ENCODE peak calls at places on chromosome 22, in five cellular contexts. L is foreskin fibroblast, C is mesothelial cell of epicardium, D is heart left ventricle, E is uterus. W is an unnamed sample.

GRCh38 chr22:45468872-45469572 is 33.7 kb upstream of the FBLN1 start:
- DNase-seq in D (no peak), E (peak), L (peak), C (no peak), W (no peak)

GRCh38 chr22:32423664-32424063 is 11.6 kb upstream of the RTCB start:
- DNase-seq in D (no peak), L (no peak), C (no peak), E (no peak), W (no peak)

GRCh38 chr22:21105294-21105693 is 59.5 kb downstream of the LRRC74B start:
- DNase-seq in C (no peak), D (no peak), E (no peak), L (no peak), W (no peak)

GRCh38 chr22:46000081-46001027 is 23.4 kb upstream of the WNT7B start:
- DNase-seq in D (peak), E (no peak), C (no peak), L (no peak), W (no peak)

GRCh38 chr22:46394622-46395021 is 59.1 kb downstream of the TRMU start:
- DNase-seq in D (no peak), L (no peak), E (no peak), C (no peak), W (no peak)

GRCh38 chr22:18056161-18056666 is 21.6 kb upstream of the PEX26 start:
- DNase-seq in C (no peak), E (peak), L (peak), D (no peak), W (no peak)

GRCh38 chr22:22712092-22712658 is 67.8 kb downstream of the GGTLC2 start:
- DNase-seq in E (no peak), C (no peak), D (no peak), L (no peak), W (peak)

GRCh38 chr22:19892249-19892879 is 37.7 kb upstream of the GNB1L start:
- DNase-seq in L (no peak), D (no peak), E (peak), C (no peak), W (no peak)

GRCh38 chr22:17475318-17476212 is 87.7 kb upstream of the SLC25A18 start:
- DNase-seq in C (no peak), E (no peak), L (no peak), D (no peak), W (no peak)

GRCh38 chr22:23899042-23899745 is 5.0 kb downstream of the MIF start:
- DNase-seq in L (peak), D (no peak), C (no peak), E (no peak), W (no peak)

GRCh38 chr22:29734853-29735252 is 15.1 kb downstream of the CABP7 start:
- DNase-seq in C (no peak), D (no peak), E (no peak), L (no peak), W (no peak)

GRCh38 chr22:29733362-29734322 is 13.8 kb downstream of the CABP7 start:
- DNase-seq in D (no peak), C (no peak), L (peak), E (no peak), W (no peak)

GRCh38 chr22:29737251-29738117 is 17.7 kb downstream of the CABP7 start:
- DNase-seq in C (no peak), D (peak), L (peak), E (no peak), W (no peak)

GRCh38 chr22:29731058-29731850 is 11.5 kb downstream of the CABP7 start:
- DNase-seq in E (no peak), C (no peak), D (no peak), L (no peak), W (no peak)

DNA sequence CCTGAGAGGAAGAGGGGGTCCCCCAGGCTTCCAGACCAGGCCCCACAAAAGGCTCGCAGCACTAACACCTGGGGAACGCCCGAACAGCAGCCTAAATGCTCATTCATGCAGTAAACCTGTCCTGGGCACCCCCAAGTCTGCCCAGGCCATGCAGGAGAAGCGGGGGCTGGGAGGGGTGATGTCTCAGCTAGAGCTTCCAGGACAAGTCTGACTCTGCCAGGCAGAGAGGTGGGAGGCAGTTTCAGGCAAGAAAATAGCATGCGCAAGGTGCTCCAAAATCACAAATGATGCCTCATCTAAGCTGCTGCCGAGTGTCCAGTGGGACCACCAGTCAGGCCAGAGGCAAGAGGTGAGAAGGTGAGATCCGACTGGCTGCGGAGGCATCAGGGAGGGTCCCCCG is 14.6 kb downstream of the CABP7 start:
- DNase-seq in E (no peak), D (no peak), L (no peak), C (no peak), W (no peak)
- TF ChIP-seq CTCF in E (no peak), D (no peak), L (no peak), C (no peak), W (no peak)

GRCh38 chr22:36904260-36904659 is 9.2 kb upstream of the CSF2RB start:
- DNase-seq in C (no peak), L (no peak), D (no peak), E (no peak), W (no peak)
- TF ChIP-seq CTCF in C (no peak), L (no peak), D (no peak), E (no peak), W (peak)

DNA sequence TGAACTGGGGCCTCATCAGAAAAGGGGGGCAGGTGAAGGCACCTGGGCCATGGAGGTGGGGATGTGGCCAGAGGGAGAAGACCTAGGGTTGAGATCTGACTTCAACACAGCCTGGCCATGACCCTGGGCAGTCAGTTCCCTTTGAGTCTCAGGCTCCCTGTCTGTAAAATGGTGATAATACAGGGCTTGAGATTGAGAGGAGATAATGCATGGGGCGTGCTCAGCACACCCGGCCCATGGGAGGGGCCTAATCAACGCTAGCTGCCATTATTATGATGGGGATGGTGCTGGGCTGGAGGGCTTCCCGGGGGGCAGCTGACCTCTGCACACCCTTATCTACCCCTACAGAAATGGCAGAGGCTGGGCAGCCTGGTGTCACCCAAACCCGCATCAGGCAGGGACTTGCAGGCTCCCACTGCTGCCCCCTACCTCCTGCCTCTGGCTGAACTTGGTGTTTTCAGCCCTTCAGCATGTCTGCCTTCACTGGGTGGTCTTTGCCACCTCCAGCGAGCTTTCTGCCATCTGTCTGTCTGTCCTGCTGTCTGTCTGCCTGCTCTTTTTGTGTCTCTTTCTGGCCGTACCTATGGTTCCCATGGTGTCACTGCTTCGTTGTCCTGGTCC is 84.5 kb downstream of the CACNA1I start:
- DNase-seq in L (no peak), C (no peak), E (no peak), D (no peak), W (no peak)
- TF ChIP-seq CTCF in L (no peak), C (no peak), E (no peak), D (no peak), W (peak)

DNA sequence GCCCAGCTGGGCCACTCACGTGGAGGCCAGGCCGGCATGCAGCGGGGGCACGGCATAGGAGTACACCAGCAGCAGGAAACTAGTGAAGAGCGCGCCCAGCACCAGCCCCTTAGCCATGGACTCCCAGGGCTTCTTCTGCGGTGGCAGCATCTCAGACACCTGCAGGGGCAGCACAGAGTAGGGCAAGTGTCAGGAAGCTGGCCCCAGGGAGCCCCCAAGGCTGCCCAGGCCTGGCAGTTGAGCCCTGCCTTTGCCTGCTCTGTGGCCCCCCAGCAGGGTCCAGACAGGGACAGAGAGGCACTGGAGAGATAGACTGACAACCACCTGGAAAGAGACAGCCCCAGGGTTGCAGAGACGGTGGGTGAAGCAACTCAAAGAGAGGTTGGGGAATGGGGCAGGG is 10.7 kb upstream of the SEC14L6 start:
- DNase-seq in E (no peak), L (no peak), D (no peak), C (no peak), W (no peak)
- TF ChIP-seq CTCF in E (no peak), L (no peak), D (no peak), C (no peak), W (no peak)

DNA sequence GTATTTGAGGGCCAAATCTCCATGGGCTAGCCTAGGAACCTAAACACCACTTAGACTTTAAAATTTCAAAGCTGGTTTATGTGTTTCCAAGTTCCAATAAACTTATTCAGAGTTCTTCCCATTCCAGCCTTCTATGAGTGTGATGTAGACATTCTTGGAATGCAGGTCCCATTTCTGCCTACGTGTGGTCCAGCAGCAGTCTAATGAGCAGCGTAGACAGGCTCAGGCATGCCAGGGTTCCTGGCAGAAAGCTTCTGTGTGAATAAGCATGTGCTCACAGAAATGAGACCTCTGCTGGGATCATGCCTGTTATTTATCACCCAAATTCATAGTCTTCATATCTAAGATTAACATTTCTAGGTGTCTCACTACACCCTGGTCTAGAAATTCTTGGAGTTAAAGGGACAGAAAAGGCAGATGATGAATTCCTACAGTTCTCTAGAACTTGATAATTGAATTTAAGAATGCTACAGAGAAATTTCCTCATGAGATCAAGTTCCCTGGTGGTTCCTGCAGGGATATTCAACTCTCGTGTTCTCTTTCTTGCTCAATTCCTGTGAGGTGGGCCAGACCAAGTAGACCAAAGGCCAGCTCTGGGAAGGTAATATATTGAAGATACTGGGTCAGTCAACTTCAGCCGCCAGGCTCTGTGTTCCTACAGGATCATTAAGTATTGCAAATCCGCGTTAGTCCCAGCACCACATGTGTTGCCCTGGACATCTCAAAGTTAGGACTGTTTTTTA is 17.6 kb downstream of the RNF185 start:
- DNase-seq in L (peak), E (no peak), C (no peak), D (no peak), W (no peak)
- TF ChIP-seq CTCF in L (no peak), E (no peak), C (no peak), D (no peak), W (no peak)

DNA sequence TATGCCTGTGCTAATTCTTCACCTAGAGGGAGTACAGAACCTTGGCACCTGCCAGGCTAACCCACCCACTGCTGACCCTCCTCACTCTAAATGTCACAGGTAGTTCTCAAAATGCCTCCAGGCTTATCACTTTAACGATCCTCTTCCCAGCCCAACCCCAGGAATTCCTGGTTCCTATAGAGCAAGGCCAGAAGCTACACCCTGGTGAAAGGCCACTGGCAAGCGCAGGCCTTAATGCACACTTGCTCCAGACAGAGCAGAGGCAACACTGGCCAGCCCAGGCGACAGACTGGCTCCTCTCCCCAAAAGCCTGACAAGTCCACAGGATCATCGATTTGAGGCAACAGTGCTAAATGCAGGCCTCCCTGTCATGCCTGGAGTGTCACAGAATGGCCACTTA is 38.8 kb downstream of the PACSIN2 start:
- DNase-seq in D (no peak), C (no peak), E (no peak), L (no peak), W (no peak)
- TF ChIP-seq CTCF in D (no peak), C (no peak), E (no peak), L (no peak), W (no peak)

DNA sequence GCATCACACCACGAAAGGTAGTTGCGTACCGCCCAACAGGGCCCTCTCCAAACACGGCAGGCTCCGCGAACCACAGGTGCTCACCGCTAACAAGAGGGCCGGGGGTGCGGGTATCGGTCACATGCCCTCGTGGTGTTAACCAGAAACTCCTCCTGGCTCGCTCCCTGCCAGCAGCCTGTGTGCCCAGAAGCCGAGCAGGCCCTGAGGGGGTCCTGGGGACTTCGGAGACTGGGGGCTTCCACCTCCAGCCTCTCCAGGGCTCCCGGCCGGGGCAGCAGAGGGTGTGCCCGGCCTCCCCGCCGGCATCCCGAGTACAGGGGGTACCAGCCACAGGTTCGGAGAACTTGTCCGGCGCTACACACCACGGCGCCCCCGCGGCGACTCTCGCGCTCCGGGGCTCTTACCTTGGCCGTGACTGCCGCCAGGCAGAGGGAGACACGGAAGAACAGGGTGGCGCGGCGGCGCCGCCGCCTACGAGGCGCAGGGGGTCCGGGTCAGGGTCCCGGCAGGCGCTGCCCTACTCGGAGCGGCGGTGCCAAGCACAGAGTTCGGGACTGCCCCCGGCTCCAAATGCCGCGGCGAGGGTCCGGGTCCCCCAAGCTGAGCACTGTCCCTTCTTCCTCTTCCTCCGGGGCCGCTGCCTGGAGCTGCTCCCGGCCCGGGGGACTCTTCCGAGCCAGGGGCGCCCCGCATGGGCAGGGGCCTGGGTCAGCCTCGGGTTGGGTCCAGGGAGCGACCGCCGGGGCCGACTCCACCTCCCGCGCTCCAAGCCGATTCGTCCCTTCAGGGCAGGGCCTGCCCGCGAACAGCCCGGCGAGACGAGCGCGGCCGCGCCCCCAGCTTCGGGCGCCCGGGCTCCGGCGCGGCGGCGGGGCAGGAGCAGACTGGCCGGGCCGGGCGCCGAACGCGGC is at the start of gene LARGE1:
- DNase-seq in E (peak), D (peak), L (peak), C (peak), W (peak)
- TF ChIP-seq CTCF in E (no peak), D (no peak), L (no peak), C (no peak), W (no peak)

GRCh38 chr22:43885319-43885671 is 6.5 kb downstream of the PNPLA5 start:
- DNase-seq in L (no peak), C (no peak), E (no peak), D (no peak), W (no peak)
- TF ChIP-seq CTCF in L (no peak), C (peak), E (peak), D (no peak), W (peak)

DNA sequence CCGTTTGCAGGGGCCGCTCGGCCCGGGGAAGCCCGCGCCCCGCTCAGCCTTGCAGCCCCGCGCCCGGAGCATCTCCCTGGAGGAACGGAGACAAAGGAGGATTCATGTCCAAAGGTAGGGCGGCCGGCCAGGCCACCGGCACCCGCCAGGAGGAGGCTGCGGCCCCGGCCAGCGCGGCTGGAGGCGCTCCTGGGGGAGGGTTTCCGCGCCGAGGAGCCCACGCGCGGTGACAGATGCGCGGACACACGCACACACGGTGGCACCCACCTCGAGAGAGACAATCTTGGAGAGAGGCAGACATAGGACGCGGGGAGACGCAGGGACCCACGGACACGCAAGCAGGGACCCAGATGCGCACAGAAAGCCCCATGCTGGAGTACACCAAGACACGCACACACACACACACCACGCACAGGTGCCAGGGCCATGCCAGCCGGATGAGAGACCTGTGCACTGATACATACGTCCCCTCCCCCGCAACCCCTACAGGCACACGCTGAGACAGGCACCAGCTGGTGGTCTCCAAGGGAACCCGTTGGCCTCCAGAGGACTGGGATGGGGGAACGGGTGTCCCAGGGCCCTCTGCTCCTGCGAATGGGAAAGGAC is 7.8 kb downstream of the SEPTIN3 start:
- DNase-seq in D (no peak), L (peak), E (no peak), C (no peak), W (no peak)
- TF ChIP-seq CTCF in D (no peak), L (no peak), E (no peak), C (no peak), W (no peak)

DNA sequence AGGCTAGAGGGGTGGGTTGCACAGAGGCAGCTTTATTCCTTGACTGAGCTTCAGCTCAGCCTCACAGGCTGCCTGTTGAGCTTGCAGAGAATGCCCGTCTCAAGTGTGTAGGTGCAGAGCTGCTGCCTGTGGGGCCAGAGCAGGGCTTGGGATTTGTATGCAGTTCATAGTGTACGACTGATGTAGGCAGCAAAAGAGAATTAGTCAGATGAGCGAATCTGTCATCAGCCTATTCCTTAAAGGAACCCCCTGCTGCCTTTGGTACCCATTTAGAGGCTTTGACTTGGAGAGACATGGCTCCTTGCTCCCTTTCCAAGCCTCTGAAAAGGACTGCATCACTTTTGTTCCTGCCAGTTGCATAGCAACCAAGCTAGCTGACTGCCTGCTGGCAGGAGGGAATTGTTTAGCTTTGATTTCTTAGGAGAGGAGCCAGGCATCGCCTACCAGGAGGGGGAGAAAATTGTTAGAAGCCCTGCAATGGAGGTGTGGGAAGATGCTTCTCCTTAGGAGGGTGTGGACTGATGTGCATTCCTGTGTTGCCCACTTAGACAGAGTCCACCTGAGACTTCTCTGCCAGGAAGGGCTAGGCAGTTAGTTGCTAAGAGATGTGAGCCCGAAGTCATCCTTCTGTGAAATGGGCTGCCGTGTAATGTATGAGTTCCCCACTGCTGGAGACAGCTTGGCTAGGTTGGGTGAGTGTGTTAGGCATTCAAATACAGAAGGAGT is 10.9 kb downstream of the ACO2 start:
- DNase-seq in D (no peak), C (no peak), E (no peak), L (peak), W (no peak)
- TF ChIP-seq CTCF in D (no peak), C (no peak), E (no peak), L (no peak), W (peak)